ENCODE peak calls at places on chromosomes 5 and 9, in five cellular contexts. U, G, W, I and Q are unnamed samples.

GRCh38 chr9:32581512-32582143 is 8.7 kb upstream of the NDUFB6 start:
- DNase-seq in G (peak; percentile 78), U (no peak), W (peak; percentile 73), I (peak; percentile 38), Q (peak; percentile 48)

GRCh38 chr5:33854733-33855151 is 37.0 kb downstream of the ADAMTS12 start:
- DNase-seq in W (peak; percentile 58), G (no peak), U (no peak), I (peak; percentile 30), Q (no peak)

GRCh38 chr5:372556-372910 is 51.0 kb downstream of the AHRR start:
- DNase-seq in U (no peak), I (peak; percentile 12), G (no peak), W (no peak), Q (no peak)

GRCh38 chr9:6049798-6050197 is 34.4 kb upstream of the RANBP6 start:
- DNase-seq in I (peak; percentile 50), U (no peak), W (peak; percentile 21), G (peak; percentile 59), Q (no peak)

GRCh38 chr5:68745459-68745858 is 348.4 kb upstream of the SLC30A5 start:
- DNase-seq in W (no peak), U (no peak), G (peak; percentile 17), I (no peak), Q (no peak)

GRCh38 chr9:121704281-121704680 is 52.8 kb downstream of the DAB2IP start:
- DNase-seq in W (no peak), G (no peak), I (no peak), U (no peak), Q (no peak)

GRCh38 chr5:90621848-90622247 is 63.3 kb downstream of the ADGRV1 start:
- DNase-seq in U (no peak), I (no peak), G (no peak), W (no peak), Q (no peak)

GRCh38 chr5:8329773-8330172 is 460.8 kb downstream of the MTRR start:
- DNase-seq in W (no peak), G (peak; percentile 6), U (no peak), I (no peak), Q (no peak)

GRCh38 chr5:174775071-174775470 is 50.7 kb downstream of the MSX2 start:
- DNase-seq in W (no peak), I (no peak), U (no peak), G (no peak), Q (no peak)

GRCh38 chr5:170745481-170746061 is 38.0 kb upstream of the GABRP start:
- DNase-seq in U (no peak), I (peak; percentile 14), G (no peak), W (peak; percentile 46), Q (no peak)

GRCh38 chr9:115289757-115290208 is 171.8 kb upstream of the TNC start:
- DNase-seq in U (no peak), W (no peak), I (no peak), G (no peak), Q (no peak)

GRCh38 chr5:61257421-61257820 is 74.6 kb upstream of the ZSWIM6 start:
- DNase-seq in G (no peak), I (no peak), U (no peak), W (no peak), Q (no peak)

GRCh38 chr9:36080519-36080918 is 43.8 kb downstream of the RECK start:
- DNase-seq in G (no peak), U (no peak), I (no peak), W (no peak), Q (no peak)

GRCh38 chr5:175889910-175890684 is 18.7 kb downstream of the CPLX2 start:
- DNase-seq in G (peak; percentile 79), I (no peak), U (no peak), W (no peak), Q (no peak)

GRCh38 chr9:99127372-99128132 is 22.6 kb downstream of the TGFBR1 start:
- DNase-seq in G (no peak), I (no peak), U (no peak), W (no peak), Q (no peak)

GRCh38 chr5:5422819-5423515 is 490 bp downstream of the ICE1 start:
- DNase-seq in U (no peak), I (peak; percentile 21), G (no peak), W (no peak), Q (no peak)

GRCh38 chr5:36874465-36874864 is 2.1 kb upstream of the NIPBL start:
- DNase-seq in G (no peak), U (no peak), W (peak; percentile 24), I (no peak), Q (no peak)

GRCh38 chr5:69415584-69415958 is 655 bp downstream of the MARVELD2 start:
- DNase-seq in U (no peak), W (peak; percentile 8), G (no peak), I (no peak), Q (peak; percentile 38)

GRCh38 chr9:76773051-76773450 is 8.8 kb downstream of the PCA3 start:
- DNase-seq in I (no peak), G (no peak), U (no peak), W (peak; percentile 17), Q (no peak)

GRCh38 chr9:136327313-136327971 is at the start of gene GPSM1:
- DNase-seq in W (peak; percentile 58), G (no peak), I (peak; percentile 64), U (no peak), Q (peak; percentile 61)

GRCh38 chr5:171336486-171337206 is 27.6 kb downstream of the TLX3 start:
- DNase-seq in I (peak; percentile 61), G (peak; percentile 70), W (peak; percentile 73), U (no peak), Q (peak; percentile 52)

GRCh38 chr5:149304195-149305072 is 32.8 kb downstream of the AFAP1L1 start:
- DNase-seq in W (no peak), G (no peak), I (no peak), U (no peak), Q (no peak)

GRCh38 chr5:141475625-141476131 is at the start of gene PCDHGC3:
- DNase-seq in U (peak; percentile 81), G (peak; percentile 87), W (peak; percentile 96), I (peak; percentile 95), Q (peak; percentile 80)

GRCh38 chr5:39201795-39202593 is 17.4 kb downstream of the FYB1 start:
- DNase-seq in W (no peak), U (no peak), I (no peak), G (no peak), Q (no peak)

GRCh38 chr5:18216016-18216415 is 581.8 kb downstream of the TAF11L14 start:
- DNase-seq in W (no peak), G (no peak), I (no peak), U (no peak), Q (no peak)

GRCh38 chr9:86563350-86563749 is 209.1 kb upstream of the TUT7 start:
- DNase-seq in G (no peak), I (no peak), U (no peak), W (no peak), Q (no peak)

GRCh38 chr9:127130661-127131538 is 8.5 kb upstream of the ANGPTL2 start:
- DNase-seq in I (no peak), G (no peak), U (no peak), W (no peak), Q (peak; percentile 74)

GRCh38 chr5:176527246-176528222 is 9.7 kb downstream of the RNF44 start:
- DNase-seq in U (no peak), I (no peak), G (no peak), W (no peak), Q (no peak)

DNA sequence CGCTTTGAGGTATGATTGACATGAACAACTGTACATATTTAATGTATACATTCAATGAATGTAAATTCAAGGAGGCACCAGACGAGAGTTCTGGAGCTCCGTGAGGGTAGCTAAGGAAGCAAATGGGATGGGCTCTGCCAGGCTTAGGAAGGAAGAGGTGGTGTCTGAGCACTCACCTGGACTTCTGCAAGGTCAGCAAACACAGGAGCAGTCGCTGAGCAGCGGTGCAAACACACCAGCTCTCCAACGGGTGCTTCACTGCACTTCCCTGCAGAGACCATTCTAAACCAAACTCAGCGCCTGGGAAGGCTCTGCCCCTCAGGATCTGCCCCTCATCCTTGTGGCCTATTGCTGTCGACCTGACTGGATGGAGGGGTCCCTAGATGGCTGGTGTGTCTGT is 101.5 kb downstream of the COL23A1 start:
- DNase-seq in I (no peak), U (no peak), W (no peak), G (no peak), Q (no peak)
- H3K9me3 ChIP-seq in I (no peaks in the 10 kb centered on the region), U (no peaks in the 10 kb centered on the region), W (no peaks in the 10 kb centered on the region), G (peaks cover 14% of the 10 kb centered on the region), Q (no peaks in the 10 kb centered on the region)

GRCh38 chr5:132377738-132378137 is 8.2 kb downstream of the SLC22A5 start:
- DNase-seq in G (no peak), W (no peak), U (no peak), I (no peak), Q (no peak)
- H3K27ac ChIP-seq in G (no peak overlapping the region), W (no peak overlapping the region), U (peak overlapping the region; percentile 69), I (no peak overlapping the region), Q (no peak overlapping the region)

GRCh38 chr5:140075371-140075770 is 32.3 kb upstream of the NRG2 start:
- DNase-seq in G (no peak), W (no peak), U (no peak), I (no peak), Q (no peak)
- TF ChIP-seq CTCF in G (peak; percentile 38), W (no peak), U (no peak), I (no peak), Q (no peak)

GRCh38 chr9:118336952-118337349 is 632.7 kb downstream of the TLR4 start:
- DNase-seq in U (no peak), W (no peak), G (peak; percentile 44), I (no peak), Q (no peak)

GRCh38 chr9:118336167-118336951 is 632.2 kb downstream of the TLR4 start:
- DNase-seq in G (peak; percentile 20), I (no peak), U (no peak), W (no peak), Q (no peak)

GRCh38 chr9:118326326-118326725 is 622.1 kb downstream of the TLR4 start:
- DNase-seq in G (no peak), W (no peak), U (no peak), I (no peak), Q (no peak)

GRCh38 chr9:118330191-118330986 is 626.2 kb downstream of the TLR4 start:
- DNase-seq in G (no peak), I (no peak), W (no peak), U (no peak), Q (no peak)

DNA sequence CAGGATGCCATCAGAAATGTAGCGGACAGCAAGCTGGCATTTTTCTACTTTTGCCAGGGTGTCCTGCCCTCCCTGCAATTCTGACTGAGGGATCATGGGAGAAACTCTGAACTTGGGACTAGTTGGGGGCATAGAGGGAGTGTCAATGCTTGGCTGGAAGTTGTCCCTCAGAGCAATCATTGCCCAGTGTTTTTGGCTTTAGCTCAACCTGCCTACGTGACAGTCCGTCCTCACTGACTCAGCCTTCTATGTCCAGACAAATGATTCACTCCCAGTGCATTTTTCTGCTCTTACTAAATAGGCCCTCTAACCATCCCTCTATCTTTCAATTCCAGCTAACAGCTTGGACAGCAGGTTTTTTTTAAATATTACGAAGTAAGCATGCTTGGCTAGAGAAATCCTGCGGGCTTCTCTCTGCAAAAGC is 627.4 kb downstream of the TLR4 start:
- DNase-seq in I (no peak), U (no peak), G (peak; percentile 89), W (no peak), Q (no peak)
- H3K9me3 ChIP-seq in I (no peaks in the 10 kb centered on the region), U (no peaks in the 10 kb centered on the region), G (peaks cover 3% of the 10 kb centered on the region), W (no peaks in the 10 kb centered on the region), Q (no peaks in the 10 kb centered on the region)